ENCODE peak calls at places on chromosomes 13 and 19, in seven cellular contexts. L is H9, Q is mesendoderm, H is mesenchymal stem cell, D is trophoblast cell, M is H1, X is IMR-90. E is an unnamed sample.

GRCh38 chr13:50596776-50597203 is 246.7 kb downstream of the DLEU7 start:
- DNase-seq in D (no peak), L (no peak), Q (peak), H (no peak), X (no peak), M (no peak), E (no peak)

GRCh38 chr13:75181906-75182305 is 300.1 kb downstream of the TBC1D4 start:
- DNase-seq in L (no peak), D (peak), X (peak), Q (no peak), M (no peak), H (peak), E (no peak)

GRCh38 chr13:27370305-27370853 is 54.0 kb upstream of the GTF3A start:
- DNase-seq in D (peak), L (no peak), X (no peak), H (peak), M (no peak), Q (no peak), E (no peak)

GRCh38 chr13:59269476-59269875 is 894.3 kb downstream of the DIAPH3 start:
- DNase-seq in H (peak), X (peak), D (peak), Q (peak), M (no peak), L (no peak), E (no peak)

GRCh38 chr19:18467978-18468377 is 30.0 kb upstream of the ISYNA1 start:
- DNase-seq in L (no peak), M (no peak), X (no peak), H (no peak), D (no peak), Q (no peak), E (no peak)

GRCh38 chr19:45599286-45599685 is 2.7 kb downstream of the GPR4 start:
- DNase-seq in Q (no peak), X (no peak), H (no peak), D (no peak), L (no peak), M (no peak), E (no peak)

GRCh38 chr19:38417544-38418506 is 8.2 kb downstream of the RASGRP4 start:
- DNase-seq in Q (peak), H (peak), L (peak), M (no peak), D (peak), X (no peak), E (peak)

GRCh38 chr13:83839158-83839557 is 43.1 kb downstream of the SLITRK1 start:
- DNase-seq in M (no peak), X (no peak), D (no peak), L (no peak), H (no peak), Q (peak), E (no peak)

GRCh38 chr13:26785845-26786630 is 25.5 kb upstream of the GPR12 start:
- DNase-seq in M (no peak), Q (peak), D (peak), L (peak), H (no peak), X (no peak), E (no peak)

GRCh38 chr13:53921473-53921872 is 892.9 kb downstream of the OLFM4 start:
- DNase-seq in H (no peak), M (no peak), L (no peak), Q (no peak), X (no peak), D (no peak), E (no peak)

GRCh38 chr13:75360170-75360569 is 121.8 kb downstream of the TBC1D4 start:
- DNase-seq in Q (no peak), L (no peak), X (no peak), H (no peak), D (no peak), M (no peak), E (no peak)

GRCh38 chr19:16062789-16063188 is 13.5 kb upstream of the TPM4 start:
- DNase-seq in H (peak), D (peak), X (no peak), M (no peak), Q (peak), L (peak), E (no peak)

GRCh38 chr13:35771898-35772297 is 295.4 kb upstream of the MAB21L1 start:
- DNase-seq in M (peak), L (no peak), D (peak), H (peak), X (peak), Q (peak), E (no peak)

GRCh38 chr13:60759499-60759898 is 362.5 kb downstream of the TDRD3 start:
- DNase-seq in L (no peak), M (no peak), D (no peak), X (no peak), Q (peak), H (no peak), E (peak)

GRCh38 chr19:55870736-55871135 is 34.4 kb downstream of the NLRP4 start:
- DNase-seq in H (no peak), Q (no peak), M (no peak), L (no peak), X (no peak), D (no peak), E (no peak)

GRCh38 chr13:101977475-101977874 is 424.4 kb downstream of the FGF14 start:
- DNase-seq in L (no peak), Q (no peak), X (no peak), M (no peak), D (no peak), H (no peak), E (no peak)

GRCh38 chr19:6221878-6222746 is 57.7 kb downstream of the MLLT1 start:
- DNase-seq in M (no peak), H (no peak), L (no peak), Q (no peak), D (no peak), X (no peak), E (no peak)

GRCh38 chr19:11191273-11191755 is 6.0 kb downstream of the KANK2 start:
- DNase-seq in Q (peak), H (peak), D (peak), X (peak), L (no peak), M (no peak), E (no peak)

GRCh38 chr13:75414036-75414827 is 67.7 kb downstream of the TBC1D4 start:
- DNase-seq in L (no peak), H (no peak), Q (no peak), D (no peak), X (no peak), M (no peak), E (no peak)

GRCh38 chr19:11506101-11506555 is 489 bp upstream of the ZNF653 start:
- DNase-seq in D (peak), M (no peak), Q (no peak), L (no peak), X (no peak), H (no peak), E (peak)

GRCh38 chr13:101623469-101624209 is 171.2 kb downstream of the ITGBL1 start:
- DNase-seq in L (no peak), H (peak), D (peak), Q (no peak), M (no peak), X (peak), E (no peak)

GRCh38 chr13:99729745-99730144 is 228.5 kb downstream of the TM9SF2 start:
- DNase-seq in L (no peak), Q (no peak), M (no peak), H (no peak), D (no peak), X (no peak), E (no peak)

GRCh38 chr13:113734099-113734825 is 24.8 kb upstream of the TMEM255B start:
- DNase-seq in M (no peak), D (no peak), X (no peak), L (no peak), Q (no peak), H (no peak), E (no peak)

GRCh38 chr13:69008503-69008902 is 1099.1 kb upstream of the ATXN8OS start:
- DNase-seq in L (no peak), M (no peak), D (no peak), X (no peak), Q (no peak), H (no peak), E (no peak)

GRCh38 chr19:53945441-53945840 is 17.3 kb upstream of the CACNG8 start:
- DNase-seq in D (peak), H (no peak), Q (peak), X (peak), M (no peak), L (peak), E (no peak)
- H3K18ac ChIP-seq in D (no peak), H (no peak), Q (no peak), X (no peak), M (no peak), L (no peak), E (no peak)

GRCh38 chr19:58417071-58417470 is 8.6 kb downstream of the ZNF584 start:
- DNase-seq in Q (no peak), L (no peak), M (no peak), H (no peak), D (no peak), X (no peak), E (no peak)
- H3K18ac ChIP-seq in Q (no peak), L (no peak), M (no peak), H (no peak), D (no peak), X (no peak), E (no peak)

GRCh38 chr13:33057019-33057785 is 41.0 kb downstream of the KL start:
- DNase-seq in X (peak), Q (peak), M (no peak), L (no peak), D (peak), H (peak), E (peak)
- H3K18ac ChIP-seq in X (no peak), Q (peak), M (no peak), L (no peak), D (no peak), H (no peak), E (peak)

GRCh38 chr13:86830046-86830445 is 841.1 kb upstream of the SLITRK5 start:
- DNase-seq in Q (no peak), L (no peak), D (no peak), X (no peak), M (no peak), H (no peak), E (no peak)
- H3K18ac ChIP-seq in Q (peak), L (no peak), D (no peak), X (no peak), M (no peak), H (no peak), E (no peak)

DNA sequence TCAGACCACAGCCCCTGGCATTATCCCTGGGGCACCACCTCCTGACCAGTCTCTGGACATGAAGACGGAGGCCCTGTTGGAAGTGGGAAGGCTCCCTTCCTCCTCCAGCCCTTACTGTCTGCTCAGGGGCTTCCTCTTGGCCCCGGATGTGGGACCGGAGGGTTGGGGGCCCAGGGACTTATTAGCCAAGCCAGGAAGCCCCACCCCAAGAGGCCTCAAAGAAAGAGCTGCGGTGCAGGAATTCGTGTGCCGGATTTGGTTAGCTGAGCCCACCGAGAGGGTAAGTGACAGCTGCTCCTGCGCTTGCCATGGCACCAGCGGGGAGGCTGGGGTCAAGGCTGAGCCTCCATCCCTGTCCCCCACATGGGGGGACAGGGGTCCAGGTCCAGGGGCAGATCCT is at the start of gene RETN:
- DNase-seq in X (no peak), H (no peak), M (no peak), Q (no peak), D (no peak), L (no peak), E (no peak)
- H3K18ac ChIP-seq in X (no peak), H (no peak), M (no peak), Q (no peak), D (no peak), L (no peak), E (peak)